ENCODE peak calls at places on chromosomes 16 and 17, in seven cellular contexts. L is CD4-positive, alpha-beta memory T cell; Y is ovary; Q is H9; C is sigmoid colon; Z is heart left ventricle; I is cardiac muscle cell. O is an unnamed sample. For H3K27me3 and H3K4me1, the result is how much of the 10 kb centered on the place peaks cover.

GRCh38 chr17:79970576-79971068 is 65.0 kb downstream of the TBC1D16 start:
- DNase-seq in C (no peak), Y (no peak), I (peak), L (peak), Q (peak), Z (no peak), O (peak)

GRCh38 chr17:72270530-72270929 is 149.7 kb downstream of the SOX9 start:
- DNase-seq in Y (no peak), Z (no peak), C (no peak), L (no peak), I (no peak), Q (no peak), O (no peak)

GRCh38 chr17:34892864-34893263 is 68.4 kb downstream of the CCT6B start:
- DNase-seq in Q (peak), L (peak), Z (no peak), I (peak), C (no peak), Y (no peak), O (no peak)

GRCh38 chr17:10633738-10634379 is 23.2 kb downstream of the MYH3 start:
- DNase-seq in Z (no peak), Q (no peak), L (no peak), I (no peak), Y (no peak), C (no peak), O (no peak)

GRCh38 chr17:34398990-34399389 is 36.0 kb upstream of the CCL1 start:
- DNase-seq in I (no peak), Z (no peak), Q (no peak), Y (no peak), C (no peak), L (no peak), O (no peak)

GRCh38 chr17:65820306-65820705 is 258.9 kb upstream of the AXIN2 start:
- DNase-seq in L (no peak), Q (no peak), Z (no peak), C (no peak), I (no peak), Y (no peak), O (no peak)

GRCh38 chr17:29138991-29139682 is 41.1 kb downstream of the MYO18A start:
- DNase-seq in I (no peak), Q (no peak), L (peak), Z (peak), C (no peak), Y (no peak), O (no peak)

GRCh38 chr16:89949756-89950155 is 1.2 kb downstream of the DEF8 start:
- DNase-seq in Z (no peak), I (no peak), C (no peak), Q (no peak), Y (no peak), L (no peak), O (no peak)

GRCh38 chr17:4161560-4162221 is 18.7 kb downstream of the CYB5D2 start:
- DNase-seq in L (no peak), Q (no peak), Z (no peak), I (no peak), C (no peak), Y (no peak), O (no peak)

GRCh38 chr16:14364112-14364385 is 266.0 kb downstream of the PARN start:
- DNase-seq in I (no peak), Q (no peak), Z (no peak), Y (no peak), C (no peak), L (no peak), O (no peak)

GRCh38 chr17:7688808-7689316 is 585 bp downstream of the WRAP53 start:
- DNase-seq in Q (no peak), Z (no peak), L (no peak), Y (no peak), C (peak), I (no peak), O (no peak)

GRCh38 chr17:38564869-38565268 is 40.9 kb downstream of the SRCIN1 start:
- DNase-seq in Y (no peak), Z (no peak), I (peak), Q (peak), L (no peak), C (no peak), O (no peak)

GRCh38 chr16:54594646-54595381 is 308.2 kb upstream of the IRX3 start:
- DNase-seq in Y (no peak), L (no peak), C (no peak), Z (no peak), I (no peak), Q (no peak), O (no peak)

GRCh38 chr17:39096435-39097158 is 54.8 kb downstream of the PLXDC1 start:
- DNase-seq in Y (peak), L (peak), Z (no peak), C (no peak), Q (no peak), I (no peak), O (peak)

GRCh38 chr17:76805319-76805718 is 62.9 kb upstream of the MGAT5B start:
- DNase-seq in L (no peak), Z (no peak), I (no peak), C (no peak), Y (no peak), Q (no peak), O (no peak)

GRCh38 chr16:80198265-80198994 is 342.4 kb upstream of the DYNLRB2 start:
- DNase-seq in Y (no peak), Z (no peak), Q (no peak), C (no peak), L (no peak), I (no peak), O (no peak)

GRCh38 chr17:40608061-40608581 is 39.5 kb downstream of the SMARCE1 start:
- DNase-seq in Z (no peak), L (peak), C (no peak), I (no peak), Y (no peak), Q (no peak), O (peak)
- H3K27me3 ChIP-seq in Z (under half), L (under half), C (under half), I (under half), Y (under half), Q (under half), O (under half)

GRCh38 chr17:50176559-50177471 is 11.0 kb downstream of the SGCA start:
- DNase-seq in Z (peak), I (no peak), L (no peak), C (no peak), Y (peak), Q (no peak), O (no peak)

GRCh38 chr17:50177983-50178834 is 12.4 kb downstream of the SGCA start:
- DNase-seq in Y (peak), L (peak), Z (peak), C (peak), I (peak), Q (peak), O (peak)

GRCh38 chr17:50180066-50180465 is 14.3 kb downstream of the SGCA start:
- DNase-seq in I (no peak), Y (no peak), L (no peak), Z (peak), C (no peak), Q (no peak), O (no peak)

GRCh38 chr17:50175035-50175788 is 9.4 kb downstream of the SGCA start:
- DNase-seq in C (no peak), Y (peak), I (no peak), L (no peak), Q (no peak), Z (peak), O (no peak)

GRCh38 chr17:50177476-50177875 is 11.7 kb downstream of the SGCA start:
- DNase-seq in Q (no peak), I (no peak), C (no peak), L (no peak), Y (no peak), Z (no peak), O (no peak)
- H3K4me1 ChIP-seq in Q (under half), I (under half), C (half or more), L (under half), Y (under half), Z (half or more), O (under half)

DNA sequence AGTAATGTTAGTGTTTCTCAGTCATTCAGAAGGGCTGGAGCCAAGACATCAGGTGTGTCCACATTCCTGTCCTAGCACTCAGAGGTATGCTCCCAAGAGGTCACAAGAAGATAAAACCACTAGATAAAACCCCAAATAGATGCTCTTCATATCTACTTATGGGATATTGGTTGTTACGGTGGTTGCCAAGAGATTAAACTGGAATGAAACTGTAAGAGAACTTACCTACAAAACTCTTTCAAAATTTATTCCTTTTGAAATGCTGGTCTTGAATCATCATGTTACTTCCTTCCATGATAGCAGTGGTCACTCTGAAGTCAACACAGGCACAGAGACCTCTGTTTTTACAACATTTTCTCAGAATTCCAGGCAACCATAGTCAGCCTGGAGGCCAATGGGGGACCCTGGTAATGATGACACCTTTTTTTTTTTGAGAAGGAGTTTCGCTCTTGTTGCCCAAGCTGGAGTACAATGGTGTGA is 122.4 kb upstream of the WSCD1 start:
- DNase-seq in Y (no peak), L (no peak), I (no peak), Q (no peak), C (no peak), Z (no peak), O (no peak)
- H3K27me3 ChIP-seq in Y (under half), L (under half), I (under half), Q (under half), C (under half), Z (under half), O (under half)

DNA sequence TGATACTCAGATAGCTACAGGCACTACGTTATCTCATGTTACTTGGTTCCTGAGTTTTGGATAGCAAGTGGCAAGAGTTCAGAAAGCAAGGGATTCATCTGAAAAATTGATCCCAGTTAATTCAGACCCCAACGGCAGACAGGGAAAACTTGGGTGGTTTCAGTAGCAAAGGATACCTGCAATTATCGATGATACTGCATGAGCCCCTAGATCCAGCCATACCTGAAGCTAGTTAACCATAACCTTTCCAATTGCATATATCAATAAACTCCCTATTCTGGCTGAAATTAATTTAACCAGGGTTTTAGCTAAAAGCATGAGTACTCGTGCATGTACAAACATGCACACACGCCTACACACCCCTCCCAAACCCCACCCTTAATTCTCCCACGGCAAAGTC is 4.3 kb downstream of the KNOP1 start:
- DNase-seq in I (no peak), L (no peak), Z (no peak), Y (no peak), C (no peak), Q (no peak), O (no peak)
- H3K4me1 ChIP-seq in I (under half), L (under half), Z (under half), Y (under half), C (under half), Q (under half), O (under half)

GRCh38 chr17:335691-336090 is 16.9 kb downstream of the RPH3AL start:
- DNase-seq in Q (peak), L (no peak), Y (no peak), I (peak), C (peak), Z (no peak), O (no peak)
- H3K27me3 ChIP-seq in Q (under half), L (under half), Y (under half), I (under half), C (under half), Z (under half), O (under half)

GRCh38 chr16:1535391-1536291 is 2.2 kb downstream of the TMEM204 start:
- DNase-seq in I (no peak), Z (peak), C (no peak), L (peak), Y (no peak), Q (no peak), O (no peak)

GRCh38 chr16:1537763-1538289 is 4.4 kb downstream of the TMEM204 start:
- DNase-seq in L (no peak), I (no peak), C (no peak), Q (no peak), Z (peak), Y (peak), O (no peak)

GRCh38 chr16:1536601-1537000 is 3.1 kb downstream of the TMEM204 start:
- DNase-seq in Q (no peak), C (no peak), L (no peak), Z (peak), Y (peak), I (no peak), O (no peak)

GRCh38 chr16:1538804-1539520 is 5.5 kb downstream of the TMEM204 start:
- DNase-seq in L (no peak), Q (peak), Y (peak), C (no peak), I (peak), Z (peak), O (no peak)

DNA sequence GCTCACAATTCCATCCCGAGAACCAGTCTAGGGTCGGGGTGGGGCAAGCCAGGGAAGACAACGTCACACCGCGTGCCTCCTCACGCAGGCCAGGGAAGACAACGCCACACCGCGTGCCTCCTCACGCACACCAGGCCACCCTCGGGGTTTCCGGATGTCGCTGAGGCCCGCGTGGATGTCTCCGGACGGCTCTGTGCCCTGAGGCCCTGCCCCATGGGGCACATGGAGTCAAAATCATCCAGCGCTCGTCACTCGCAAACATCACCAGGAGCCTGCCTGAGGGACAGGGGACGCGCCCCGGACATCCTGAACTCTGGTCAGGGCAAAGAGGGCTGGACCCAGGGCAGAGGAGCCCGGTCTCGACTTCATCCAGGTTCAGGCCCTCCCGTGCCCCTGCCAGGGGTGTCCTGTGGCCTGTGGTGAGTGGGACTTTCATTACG is 3.7 kb downstream of the TMEM204 start:
- DNase-seq in C (no peak), I (no peak), L (no peak), Y (peak), Z (peak), Q (no peak), O (no peak)
- H3K4me1 ChIP-seq in C (half or more), I (under half), L (half or more), Y (under half), Z (half or more), Q (under half), O (half or more)

GRCh38 chr17:40903129-40903847 is 18.2 kb upstream of the KRT20 start:
- DNase-seq in Y (no peak), Q (no peak), L (no peak), C (no peak), Z (no peak), I (no peak), O (no peak)

GRCh38 chr17:40909755-40910154 is 24.7 kb upstream of the KRT20 start:
- DNase-seq in Q (no peak), I (no peak), Y (no peak), Z (no peak), C (no peak), L (no peak), O (no peak)

GRCh38 chr17:40905370-40905769 is 20.3 kb upstream of the KRT20 start:
- DNase-seq in Y (no peak), Z (no peak), L (no peak), I (no peak), C (no peak), Q (no peak), O (no peak)

GRCh38 chr17:40909351-40909750 is 24.3 kb upstream of the KRT20 start:
- DNase-seq in L (peak), I (peak), Q (peak), C (peak), Y (peak), Z (no peak), O (peak)

DNA sequence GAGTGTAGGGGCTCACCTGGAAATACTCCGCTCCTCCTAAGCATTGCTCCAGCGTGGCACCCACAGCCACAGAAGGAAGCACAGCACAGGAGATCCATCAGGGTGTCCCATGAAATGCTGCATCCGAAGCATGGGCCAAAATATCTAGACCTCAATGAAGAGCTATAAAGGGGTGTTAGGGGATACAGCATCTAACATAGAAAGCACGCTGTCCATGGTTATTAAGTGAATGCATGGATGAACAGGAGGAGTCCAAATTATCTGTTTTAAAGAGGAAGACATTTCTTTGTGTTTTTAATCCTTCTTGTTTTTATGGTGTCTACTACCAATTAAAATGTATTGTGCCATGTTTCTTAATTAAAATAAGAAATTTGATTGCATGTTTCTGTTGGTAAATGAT is 21.6 kb upstream of the KRT20 start:
- DNase-seq in Q (no peak), I (no peak), Y (no peak), L (no peak), C (no peak), Z (no peak), O (no peak)
- H3K27me3 ChIP-seq in Q (under half), I (half or more), Y (under half), L (under half), C (under half), Z (under half), O (under half)

O was measured in CD8-positive, alpha-beta memory T cell.